ENCODE peak calls at places on chromosomes 4 and X, in five cellular contexts. X, D, F, K and W are unnamed samples.
A peak's percentile ranks its signal among the peaks of the same experiment; 100 is the strongest.

GRCh38 chrX:17613979-17614572 is 123.2 kb upstream of the SCML1 start:
- DNase-seq in X (no peak), D (no peak), F (no peak), K (no peak), W (no peak)

GRCh38 chr4:76377922-76378321 is 43.0 kb downstream of the CCDC158 start:
- DNase-seq in X (no peak), D (no peak), F (peak; percentile 68), K (peak; percentile 6), W (no peak)

GRCh38 chrX:70089575-70090297 is 27.5 kb downstream of the OTUD6A start:
- DNase-seq in X (no peak), D (no peak), F (peak; percentile 15), K (no peak), W (no peak)

GRCh38 chr4:89305712-89306437 is 1.7 kb downstream of the GPRIN3 start:
- DNase-seq in X (no peak), D (no peak), F (peak; percentile 15), K (no peak), W (no peak)

GRCh38 chr4:84691170-84691691 is 108.3 kb downstream of the CDS1 start:
- DNase-seq in X (no peak), D (no peak), F (peak; percentile 94), K (no peak), W (no peak)

GRCh38 chr4:8218371-8219050 is 19.4 kb downstream of the SH3TC1 start:
- DNase-seq in X (no peak), D (no peak), F (no peak), K (no peak), W (no peak)

GRCh38 chr4:140158234-140159030 is 4.4 kb upstream of the MAML3 start:
- DNase-seq in X (no peak), D (no peak), F (peak; percentile 34), K (no peak), W (no peak)

GRCh38 chr4:15002659-15003440 is 569 bp downstream of the CPEB2 start:
- DNase-seq in X (peak; percentile 81), D (peak; percentile 90), F (peak; percentile 88), K (peak; percentile 83), W (peak; percentile 87)

GRCh38 chrX:41449615-41450014 is 2.5 kb downstream of the NYX start:
- DNase-seq in X (no peak), D (no peak), F (peak; percentile 23), K (no peak), W (no peak)

GRCh38 chr4:1202526-1203378 is 30.4 kb upstream of the SPON2 start:
- DNase-seq in X (no peak), D (no peak), F (no peak), K (no peak), W (peak; percentile 67)

GRCh38 chr4:14259926-14260325 is 632.4 kb upstream of the BOD1L1 start:
- DNase-seq in X (no peak), D (no peak), F (no peak), K (no peak), W (no peak)

GRCh38 chr4:26176621-26177121 is 144.1 kb upstream of the RBPJ start:
- DNase-seq in X (no peak), D (no peak), F (peak; percentile 71), K (no peak), W (no peak)

GRCh38 chrX:16748425-16748824 is 29.0 kb downstream of the SYAP1 start:
- DNase-seq in X (no peak), D (no peak), F (no peak), K (no peak), W (no peak)

GRCh38 chr4:173490817-173491518 is 39.1 kb downstream of the HAND2 start:
- DNase-seq in X (peak; percentile 36), D (no peak), F (peak; percentile 85), K (no peak), W (no peak)

GRCh38 chr4:121675715-121676114 is 21.1 kb downstream of the ANXA5 start:
- DNase-seq in X (no peak), D (no peak), F (peak; percentile 65), K (no peak), W (no peak)

GRCh38 chr4:2867758-2868491 is 24.3 kb downstream of the ADD1 start:
- DNase-seq in X (no peak), D (no peak), F (peak; percentile 61), K (no peak), W (no peak)

GRCh38 chrX:24100713-24101112 is 46.0 kb downstream of the EIF2S3 start:
- DNase-seq in X (no peak), D (no peak), F (peak; percentile 30), K (no peak), W (no peak)

GRCh38 chr4:163736876-163737275 is 242.4 kb downstream of the TMA16 start:
- DNase-seq in X (no peak), D (no peak), F (no peak), K (no peak), W (no peak)

GRCh38 chr4:76644831-76645485 is 209.9 kb downstream of the SHROOM3 start:
- DNase-seq in X (no peak), D (no peak), F (no peak), K (no peak), W (peak; percentile 29)

GRCh38 chr4:30653291-30653690 is 66.9 kb upstream of the PCDH7 start:
- DNase-seq in X (no peak), D (no peak), F (no peak), K (no peak), W (no peak)

GRCh38 chrX:133657455-133657854 is 242.2 kb upstream of the GPC4 start:
- DNase-seq in X (no peak), D (no peak), F (no peak), K (no peak), W (no peak)

GRCh38 chrX:12991575-12991974 is 16.7 kb downstream of the TMSB4X start:
- DNase-seq in X (no peak), D (no peak), F (no peak), K (no peak), W (no peak)

GRCh38 chrX:12372111-12372510 is 233.8 kb downstream of the FRMPD4 start:
- DNase-seq in X (no peak), D (no peak), F (peak; percentile 77), K (no peak), W (no peak)

GRCh38 chrX:63658920-63659319 is 126.1 kb downstream of the ARHGEF9 start:
- DNase-seq in X (no peak), D (no peak), F (peak; percentile 58), K (no peak), W (no peak)

GRCh38 chr4:29711226-29711625 is 1008.9 kb upstream of the PCDH7 start:
- DNase-seq in X (no peak), D (no peak), F (no peak), K (no peak), W (no peak)

GRCh38 chr4:86592553-86593249 is 1.4 kb upstream of the PTPN13 start:
- DNase-seq in X (no peak), D (no peak), F (no peak), K (no peak), W (no peak)

GRCh38 chr4:20868108-20868507 is 167.8 kb downstream of the PACRGL start:
- DNase-seq in X (no peak), D (no peak), F (no peak), K (no peak), W (no peak)

GRCh38 chr4:99648321-99648720 is 9.3 kb downstream of the C4orf54 start:
- DNase-seq in X (no peak), D (no peak), F (no peak), K (no peak), W (no peak)